ENCODE peak calls at places on chromosomes 6 and 20, in four cellular contexts. W is BJ, F is lung, X is GM13977. A is an unnamed sample.

GRCh38 chr20:62019881-62020492 is 45.7 kb downstream of the TAF4 start:
- DNase-seq in W (no peak), F (no peak), X (no peak), A (no peak)

GRCh38 chr6:41934278-41935189 is 7.1 kb downstream of the CCND3 start:
- DNase-seq in W (no peak), F (no peak), X (no peak), A (no peak)

GRCh38 chr20:9467995-9468394 is 46.4 kb upstream of the LAMP5 start:
- DNase-seq in W (no peak), F (no peak), X (peak; percentile 7), A (peak; percentile 8)

GRCh38 chr6:28838289-28838633 is 85.5 kb downstream of the TRIM27 start:
- DNase-seq in W (peak; percentile 29), F (peak; percentile 49), X (peak; percentile 64), A (peak; percentile 66)

GRCh38 chr6:15561447-15562199 is 101.2 kb downstream of the DTNBP1 start:
- DNase-seq in W (no peak), F (no peak), X (no peak), A (no peak)

GRCh38 chr20:32183947-32184635 is 23.5 kb downstream of the PLAGL2 start:
- DNase-seq in W (no peak), F (no peak), X (no peak), A (no peak)

GRCh38 chr6:89840538-89840937 is 10.9 kb downstream of the CASP8AP2 start:
- DNase-seq in W (no peak), F (no peak), X (no peak), A (no peak)

GRCh38 chr6:140660295-140660694 is 1285.8 kb upstream of the CITED2 start:
- DNase-seq in W (no peak), F (no peak), X (no peak), A (no peak)

GRCh38 chr20:43840382-43841070 is 74.1 kb upstream of the TOX2 start:
- DNase-seq in W (no peak), F (no peak), X (peak; percentile 74), A (peak; percentile 17)

GRCh38 chr6:36126553-36127458 is 3.5 kb upstream of the MAPK13 start:
- DNase-seq in W (no peak), F (no peak), X (no peak), A (no peak)

GRCh38 chr6:125639621-125640020 is 109.8 kb upstream of the HEY2 start:
- DNase-seq in W (no peak), F (no peak), X (no peak), A (no peak)

GRCh38 chr6:31946370-31946885 is 533 bp downstream of the CFB start:
- DNase-seq in W (no peak), F (no peak), X (no peak), A (no peak)

GRCh38 chr20:23988561-23988960 is at the start of gene GGTLC1:
- DNase-seq in W (no peak), F (no peak), X (no peak), A (no peak)

GRCh38 chr6:134077301-134077700 is 24.9 kb upstream of the SLC2A12 start:
- DNase-seq in W (no peak), F (no peak), X (no peak), A (no peak)

GRCh38 chr20:37283530-37284195 is 5.8 kb upstream of the MANBAL start:
- DNase-seq in W (no peak), F (no peak), X (no peak), A (no peak)

GRCh38 chr20:58628491-58629212 is 22.4 kb upstream of the STX16 start:
- DNase-seq in W (no peak), F (no peak), X (no peak), A (no peak)

GRCh38 chr20:1449370-1449769 is 17.3 kb downstream of the NSFL1C start:
- DNase-seq in W (no peak), F (no peak), X (no peak), A (no peak)

GRCh38 chr6:167769408-167770190 is 57.1 kb upstream of the AFDN start:
- DNase-seq in W (no peak), F (no peak), X (no peak), A (no peak)

GRCh38 chr6:33144373-33144772 is 47.9 kb downstream of the COL11A2 start:
- DNase-seq in W (no peak), F (no peak), X (no peak), A (no peak)

GRCh38 chr20:62978559-62978938 is 26.0 kb downstream of the SLC17A9 start:
- DNase-seq in W (no peak), F (no peak), X (no peak), A (no peak)

GRCh38 chr6:101761124-101761601 is 367.7 kb downstream of the GRIK2 start:
- DNase-seq in W (peak; percentile 98), F (no peak), X (no peak), A (no peak)

GRCh38 chr6:48736486-48737206 is 625.6 kb upstream of the PTCHD4 start:
- DNase-seq in W (peak; percentile 93), F (no peak), X (no peak), A (no peak)

GRCh38 chr20:32464401-32465091 is 106.4 kb downstream of the ASXL1 start:
- DNase-seq in W (no peak), F (no peak), X (no peak), A (no peak)

GRCh38 chr6:168132531-168133184 is 53.6 kb upstream of the FRMD1 start:
- DNase-seq in W (peak; percentile 9), F (peak; percentile 46), X (no peak), A (peak; percentile 60)

GRCh38 chr6:15184441-15184861 is 61.4 kb upstream of the JARID2 start:
- DNase-seq in W (no peak), F (no peak), X (peak; percentile 73), A (no peak)

GRCh38 chr20:924639-925038 is 8.5 kb upstream of the ANGPT4 start:
- DNase-seq in W (no peak), F (no peak), X (no peak), A (no peak)

GRCh38 chr6:105733556-105734162 is 330.8 kb upstream of the PREP start:
- DNase-seq in W (no peak), F (no peak), X (no peak), A (no peak)

GRCh38 chr6:11824986-11825385 is 46.4 kb upstream of the ADTRP start:
- DNase-seq in W (no peak), F (no peak), X (peak; percentile 68), A (no peak)

GRCh38 chr6:161272600-161273355 is 1.1 kb downstream of the AGPAT4 start:
- DNase-seq in W (no peak), F (no peak), X (no peak), A (peak; percentile 58)

GRCh38 chr6:138410972-138411667 is 7.1 kb downstream of the HEBP2 start:
- DNase-seq in W (no peak), F (no peak), X (peak; percentile 44), A (no peak)

GRCh38 chr20:40493551-40493950 is 195.5 kb downstream of the MAFB start:
- DNase-seq in W (no peak), F (no peak), X (no peak), A (no peak)

GRCh38 chr6:111057074-111057752 is 30.1 kb upstream of the SLC16A10 start:
- DNase-seq in W (no peak), F (no peak), X (peak; percentile 38), A (peak; percentile 23)
- TF ChIP-seq CTCF in W (peak; percentile 80), F (peak; percentile 54), X (peak; percentile 67), A (peak; percentile 74)

GRCh38 chr20:47782920-47783552 is 2.2 kb downstream of the SULF2 start:
- DNase-seq in W (no peak), F (no peak), X (peak; percentile 39), A (no peak)
- TF ChIP-seq CTCF in W (no peak), F (no peak), X (peak; percentile 7), A (no peak)

DNA sequence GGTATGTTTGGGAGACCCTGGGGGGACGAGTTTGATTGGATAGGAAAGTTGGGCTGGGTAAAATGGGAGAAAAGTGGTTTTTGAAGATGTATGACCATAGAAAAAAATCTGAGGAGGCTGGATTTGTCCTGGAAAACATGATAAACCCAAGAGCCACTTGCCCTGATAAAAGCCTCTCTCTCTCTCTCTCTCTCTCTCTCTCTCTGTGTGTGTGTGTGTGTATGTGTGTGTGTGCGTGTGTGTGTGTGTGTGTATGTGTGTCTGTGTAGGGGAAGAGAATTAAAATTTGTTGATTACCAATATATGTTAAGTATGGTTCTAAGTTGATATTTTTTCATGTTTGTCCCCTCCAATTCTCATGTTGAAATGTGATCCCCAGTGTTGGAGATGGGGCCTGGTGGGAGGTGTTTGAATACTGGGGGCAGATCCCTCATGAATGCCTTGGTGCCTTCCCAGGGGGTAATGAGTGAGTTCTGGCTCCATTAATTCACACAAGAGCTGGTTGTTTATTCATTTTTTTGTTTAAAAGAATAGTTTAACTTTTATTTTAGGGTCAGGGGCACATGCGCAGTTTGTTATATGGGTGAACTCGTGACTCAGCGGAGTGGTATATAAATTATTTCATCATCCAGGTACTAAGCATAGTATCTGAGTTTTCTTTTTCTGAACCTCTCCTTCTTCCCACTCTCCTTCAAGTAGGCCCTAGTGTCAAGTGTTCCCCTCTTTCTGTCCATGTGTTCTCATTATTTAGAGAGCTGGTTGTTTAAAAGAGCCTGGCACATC is 208.8 kb downstream of the TFAP2B start:
- DNase-seq in W (no peak), F (no peak), X (no peak), A (no peak)
- TF ChIP-seq CTCF in W (no peak), F (no peak), X (no peak), A (no peak)

GRCh38 chr20:50508171-50508761 is 1.9 kb upstream of the PTPN1 start:
- DNase-seq in W (no peak), F (no peak), X (no peak), A (no peak)
- TF ChIP-seq CTCF in W (no peak), F (no peak), X (no peak), A (no peak)